ENCODE peak calls at places on chromosomes 5 and 9, in six cellular contexts. C is PC-3, K is IMR-90, H is H9, W is MM.1S, E is neural progenitor cell. V is an unnamed sample.
A peak's percentile ranks its signal among the peaks of the same experiment; 100 is the strongest.

GRCh38 chr5:59124983-59125960 is 542.4 kb downstream of the RAB3C start:
- DNase-seq in K (peak; percentile 37), W (no peak), C (no peak), H (no peak), E (no peak), V (no peak)

GRCh38 chr9:3444016-3444415 is 81.8 kb downstream of the RFX3 start:
- DNase-seq in W (no peak), C (no peak), E (no peak), K (no peak), H (no peak), V (no peak)

GRCh38 chr9:127349483-127350127 is 47.4 kb upstream of the SLC2A8 start:
- DNase-seq in E (no peak), C (no peak), H (no peak), W (no peak), K (no peak), V (no peak)

GRCh38 chr5:125424374-125424773 is 677.9 kb upstream of the ZNF608 start:
- DNase-seq in H (no peak), W (no peak), K (no peak), E (no peak), C (no peak), V (no peak)

GRCh38 chr9:132244582-132245455 is 83.0 kb downstream of the NTNG2 start:
- DNase-seq in C (no peak), E (no peak), W (no peak), H (peak; percentile 22), K (no peak), V (peak; percentile 93)

GRCh38 chr9:112252194-112252593 is 77.1 kb upstream of the SUSD1 start:
- DNase-seq in K (no peak), C (peak; percentile 24), H (no peak), W (no peak), E (no peak), V (no peak)

GRCh38 chr5:39172593-39172992 is 46.8 kb downstream of the FYB1 start:
- DNase-seq in H (no peak), K (no peak), C (no peak), E (no peak), W (no peak), V (no peak)

GRCh38 chr9:20437466-20437865 is 184.8 kb downstream of the MLLT3 start:
- DNase-seq in H (no peak), K (peak; percentile 58), C (no peak), W (no peak), E (no peak), V (no peak)

GRCh38 chr5:175381116-175381515 is 62.9 kb downstream of the DRD1 start:
- DNase-seq in E (no peak), H (no peak), C (no peak), K (no peak), W (no peak), V (no peak)

GRCh38 chr5:55925181-55925580 is 69.6 kb downstream of the IL6ST start:
- DNase-seq in W (no peak), E (no peak), C (no peak), H (no peak), K (no peak), V (no peak)

GRCh38 chr9:97969014-97969413 is 14.1 kb upstream of the ANP32B start:
- DNase-seq in C (no peak), W (no peak), K (no peak), H (no peak), E (no peak), V (no peak)

GRCh38 chr5:56019306-56020272 is 24.8 kb upstream of the IL6ST start:
- DNase-seq in C (no peak), W (peak; percentile 49), K (peak; percentile 40), E (no peak), H (no peak), V (no peak)

GRCh38 chr5:42719034-42719433 is 37.6 kb upstream of the CCDC152 start:
- DNase-seq in W (no peak), K (no peak), E (no peak), H (no peak), C (no peak), V (no peak)

GRCh38 chr5:57937501-57937900 is 454.9 kb upstream of the ACTBL2 start:
- DNase-seq in K (peak; percentile 24), C (no peak), E (no peak), W (no peak), H (no peak), V (no peak)

GRCh38 chr5:100505984-100506670 is 29.0 kb upstream of the FAM174A start:
- DNase-seq in C (peak; percentile 95), K (peak; percentile 82), W (no peak), E (no peak), H (no peak), V (no peak)

GRCh38 chr9:130213898-130214761 is 41.9 kb downstream of the NCS1 start:
- DNase-seq in H (peak; percentile 90), W (no peak), K (peak; percentile 31), E (peak; percentile 77), C (no peak), V (no peak)

GRCh38 chr5:2914991-2915484 is 163.6 kb upstream of the IRX2 start:
- DNase-seq in E (peak; percentile 67), K (no peak), C (no peak), H (peak; percentile 75), W (no peak), V (no peak)

GRCh38 chr5:150321784-150322183 is 19.1 kb upstream of the ARSI start:
- DNase-seq in W (no peak), C (no peak), K (no peak), H (no peak), E (no peak), V (no peak)

GRCh38 chr5:2741946-2742345 is 9.5 kb downstream of the IRX2 start:
- DNase-seq in W (no peak), K (no peak), C (no peak), E (no peak), H (peak; percentile 20), V (no peak)

GRCh38 chr5:124655943-124656459 is 90.4 kb downstream of the ZNF608 start:
- DNase-seq in C (peak; percentile 87), H (no peak), W (no peak), E (no peak), K (peak; percentile 94), V (no peak)

GRCh38 chr9:133050781-133051180 is 11.0 kb upstream of the CEL start:
- DNase-seq in K (no peak), H (no peak), E (no peak), W (no peak), C (no peak), V (no peak)

GRCh38 chr9:94874316-94874715 is 147.8 kb downstream of the AOPEP start:
- DNase-seq in W (no peak), K (peak; percentile 84), E (no peak), C (peak; percentile 44), H (no peak), V (no peak)
- H3K9ac ChIP-seq in W (no peak overlapping the region), K (no peak overlapping the region), E (no peak overlapping the region), C (no peak overlapping the region), H (no peak overlapping the region), V (no peak overlapping the region)

GRCh38 chr5:78649816-78650561 is 1.4 kb upstream of the LHFPL2 start:
- DNase-seq in K (peak; percentile 84), C (no peak), W (no peak), E (peak; percentile 32), H (peak; percentile 72), V (no peak)
- H3K27ac ChIP-seq in K (peak overlapping the region; percentile 65), C (no peak overlapping the region), W (no peak overlapping the region), E (no peak overlapping the region), H (no peak overlapping the region), V (no peak overlapping the region)

DNA sequence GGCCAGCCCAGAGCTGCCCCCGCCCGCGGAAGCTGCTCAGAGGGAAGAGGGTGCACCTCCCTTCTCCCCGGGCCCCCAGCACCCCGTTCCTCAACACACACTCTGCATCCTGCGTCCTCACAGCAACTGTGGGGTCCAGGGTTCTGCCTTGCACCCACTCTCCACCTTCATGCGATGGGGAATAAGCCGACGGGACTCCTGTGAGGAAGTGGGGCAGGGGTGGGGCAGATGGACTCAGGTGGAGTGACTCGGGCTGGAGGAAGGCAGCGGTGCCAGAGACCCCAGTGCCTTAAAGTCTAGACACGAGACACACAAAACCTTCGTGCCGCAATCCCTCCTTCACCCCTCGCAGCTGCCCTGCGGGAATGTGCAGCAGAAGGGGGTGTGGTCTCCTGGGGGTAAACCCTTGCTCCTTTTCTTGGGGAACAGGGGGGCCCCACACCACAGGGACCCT is 8.6 kb downstream of the BRD3 start:
- DNase-seq in E (peak; percentile 0), H (peak; percentile 19), K (no peak), W (no peak), C (no peak), V (peak; percentile 65)
- H3K9ac ChIP-seq in E (peak overlapping the region; percentile 42), H (no peak overlapping the region), K (no peak overlapping the region), W (peak overlapping the region; percentile 8), C (peak overlapping the region; percentile 21), V (no peak overlapping the region)

GRCh38 chr5:73796164-73797141 is 170.5 kb downstream of the ARHGEF28 start:
- DNase-seq in C (peak; percentile 87), W (no peak), K (peak; percentile 98), E (no peak), H (no peak), V (peak; percentile 81)
- H3K27ac ChIP-seq in C (peak overlapping the region; percentile 95), W (no peak overlapping the region), K (peak overlapping the region; percentile 94), E (no peak overlapping the region), H (no peak overlapping the region), V (peak overlapping the region; percentile 60)

GRCh38 chr9:76395381-76395780 is 1.2 kb upstream of the RFK start:
- DNase-seq in H (no peak), E (no peak), C (no peak), W (no peak), K (no peak), V (no peak)
- H3K9ac ChIP-seq in H (no peak overlapping the region), E (no peak overlapping the region), C (no peak overlapping the region), W (peak overlapping the region; percentile 95), K (peak overlapping the region; percentile 33), V (no peak overlapping the region)

GRCh38 chr9:33159760-33160127 is 7.4 kb downstream of the B4GALT1 start:
- DNase-seq in C (peak; percentile 50), E (no peak), K (peak; percentile 92), W (peak; percentile 25), H (no peak), V (no peak)
- H3K27ac ChIP-seq in C (peak overlapping the region; percentile 100), E (no peak overlapping the region), K (peak overlapping the region; percentile 62), W (peak overlapping the region; percentile 79), H (no peak overlapping the region), V (peak overlapping the region; percentile 99)

GRCh38 chr5:9325549-9325948 is 220.3 kb downstream of the SEMA5A start:
- DNase-seq in C (peak; percentile 78), K (no peak), H (no peak), W (no peak), E (no peak), V (no peak)

GRCh38 chr5:9320652-9321051 is 225.2 kb downstream of the SEMA5A start:
- DNase-seq in E (no peak), H (no peak), K (no peak), C (no peak), W (no peak), V (no peak)

GRCh38 chr5:9329125-9329524 is 216.8 kb downstream of the SEMA5A start:
- DNase-seq in K (no peak), H (no peak), W (no peak), C (no peak), E (no peak), V (no peak)

DNA sequence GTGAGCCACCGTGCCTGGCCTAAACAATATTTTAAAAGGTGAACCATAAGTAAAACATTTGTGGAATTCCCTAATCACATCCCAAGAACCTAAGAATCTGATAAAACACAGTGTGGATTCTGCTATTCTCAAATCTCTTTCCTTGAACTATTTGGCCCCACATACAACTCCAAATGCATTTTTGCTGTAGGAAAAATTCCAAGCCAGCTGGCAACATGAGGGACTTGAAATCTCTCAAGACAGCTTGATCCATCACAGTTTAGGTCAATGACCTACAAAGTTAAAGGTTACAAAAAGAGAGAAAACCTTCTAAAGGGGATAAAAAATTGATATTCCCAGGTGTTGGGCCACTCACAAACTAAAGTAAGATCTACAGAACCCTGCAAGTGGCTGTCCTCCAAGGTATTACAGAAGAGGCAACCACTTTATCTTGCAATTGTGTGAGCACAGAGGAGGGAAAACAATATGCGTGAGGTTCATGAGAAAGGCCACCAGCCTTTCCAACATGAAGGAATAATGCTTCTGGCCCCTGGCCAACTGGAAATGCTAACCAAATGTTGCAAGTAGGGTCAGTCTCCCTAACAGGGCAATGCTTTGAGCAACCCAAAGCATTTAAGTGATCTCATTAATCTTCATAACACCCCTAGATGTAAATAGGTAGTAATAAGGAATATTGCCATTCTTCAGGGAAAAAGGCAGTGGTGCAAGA is 221.4 kb downstream of the SEMA5A start:
- DNase-seq in K (peak; percentile 9), H (no peak), W (no peak), C (no peak), E (no peak), V (no peak)
- H3K9ac ChIP-seq in K (no peak overlapping the region), H (no peak overlapping the region), W (no peak overlapping the region), C (no peak overlapping the region), E (no peak overlapping the region), V (no peak overlapping the region)

V was measured in kidney.